ENCODE peak calls at places on chromosomes 12 and 14, in ten cellular contexts. W, P, D, E, Z, U, V, C, L and I are unnamed samples.

GRCh38 chr12:94134226-94134795 is 14.1 kb upstream of the PLXNC1 start:
- DNase-seq in W (peak), P (peak), D (no peak), E (no peak), Z (peak), U (peak), V (peak), C (no peak), L (no peak), I (peak)

GRCh38 chr12:100545092-100545491 is 28.4 kb upstream of the GAS2L3 start:
- DNase-seq in W (no peak), P (no peak), D (no peak), E (no peak), Z (no peak), U (no peak), V (no peak), C (no peak), L (no peak), I (no peak)

GRCh38 chr14:93033039-93033982 is 82.4 kb downstream of the ITPK1 start:
- DNase-seq in W (no peak), P (no peak), D (no peak), E (no peak), Z (no peak), U (no peak), V (no peak), C (no peak), L (no peak), I (no peak)

GRCh38 chr12:46547421-46548340 is 175.1 kb upstream of the SLC38A2 start:
- DNase-seq in W (no peak), P (no peak), D (no peak), E (no peak), Z (no peak), U (peak), V (no peak), C (no peak), L (no peak), I (no peak)

GRCh38 chr12:95574799-95575452 is 23.6 kb upstream of the USP44 start:
- DNase-seq in W (peak), P (peak), D (no peak), E (no peak), Z (no peak), U (peak), V (peak), C (no peak), L (no peak), I (peak)

GRCh38 chr14:59631237-59631636 is 54.6 kb upstream of the CCDC175 start:
- DNase-seq in W (peak), P (peak), D (no peak), E (no peak), Z (no peak), U (no peak), V (no peak), C (no peak), L (no peak), I (peak)

GRCh38 chr14:44778562-44778961 is 183.2 kb downstream of the KLHL28 start:
- DNase-seq in W (peak), P (peak), D (no peak), E (no peak), Z (no peak), U (peak), V (no peak), C (no peak), L (no peak), I (peak)

GRCh38 chr14:32564591-32564990 is 235.5 kb downstream of the AKAP6 start:
- DNase-seq in W (peak), P (peak), D (no peak), E (no peak), Z (no peak), U (peak), V (no peak), C (no peak), L (no peak), I (peak)

GRCh38 chr14:105486974-105487448 is 325 bp downstream of the CRIP1 start:
- DNase-seq in W (no peak), P (no peak), D (peak), E (no peak), Z (peak), U (no peak), V (no peak), C (peak), L (peak), I (no peak)

GRCh38 chr14:35289623-35290022 is 2.6 kb upstream of the PSMA6 start:
- DNase-seq in W (no peak), P (no peak), D (no peak), E (no peak), Z (no peak), U (no peak), V (no peak), C (no peak), L (no peak), I (no peak)

GRCh38 chr14:36582011-36582873 is at the start of gene NKX2-8:
- DNase-seq in W (no peak), P (no peak), D (no peak), E (no peak), Z (no peak), U (no peak), V (no peak), C (no peak), L (no peak), I (no peak)

GRCh38 chr14:94498215-94498614 is 11.1 kb downstream of the SERPINA12 start:
- DNase-seq in W (no peak), P (no peak), D (no peak), E (no peak), Z (no peak), U (no peak), V (no peak), C (no peak), L (peak), I (no peak)

GRCh38 chr14:88841741-88842140 is 17.3 kb downstream of the TTC8 start:
- DNase-seq in W (no peak), P (no peak), D (no peak), E (no peak), Z (no peak), U (no peak), V (no peak), C (no peak), L (no peak), I (no peak)

GRCh38 chr14:65462411-65462810 is 49.9 kb downstream of the FUT8 start:
- DNase-seq in W (no peak), P (peak), D (no peak), E (no peak), Z (no peak), U (peak), V (peak), C (no peak), L (no peak), I (peak)

GRCh38 chr12:113912761-113913295 is 53.3 kb downstream of the RBM19 start:
- DNase-seq in W (peak), P (peak), D (peak), E (peak), Z (peak), U (peak), V (peak), C (no peak), L (no peak), I (peak)

GRCh38 chr14:20820063-20820904 is 17.6 kb upstream of the RNASE1 start:
- DNase-seq in W (no peak), P (no peak), D (peak), E (no peak), Z (no peak), U (no peak), V (no peak), C (no peak), L (no peak), I (no peak)

GRCh38 chr12:6336859-6337744 is 4.8 kb downstream of the TNFRSF1A start:
- DNase-seq in W (no peak), P (no peak), D (peak), E (no peak), Z (peak), U (peak), V (no peak), C (no peak), L (no peak), I (peak)

GRCh38 chr14:101495827-101496778 is 65.2 kb upstream of the DIO3 start:
- DNase-seq in W (no peak), P (no peak), D (peak), E (peak), Z (peak), U (no peak), V (no peak), C (peak), L (peak), I (no peak)

GRCh38 chr12:119178544-119179334 is at the start of gene HSPB8:
- DNase-seq in W (peak), P (peak), D (peak), E (peak), Z (peak), U (peak), V (peak), C (peak), L (peak), I (peak)

GRCh38 chr12:93785262-93786010 is 108.3 kb downstream of the CRADD start:
- DNase-seq in W (peak), P (peak), D (peak), E (no peak), Z (peak), U (peak), V (peak), C (peak), L (no peak), I (peak)

GRCh38 chr12:105427883-105428282 is 97.4 kb downstream of the C12orf75 start:
- DNase-seq in W (no peak), P (no peak), D (no peak), E (no peak), Z (no peak), U (peak), V (no peak), C (no peak), L (no peak), I (peak)

GRCh38 chr12:88393017-88393767 is 187.1 kb downstream of the KITLG start:
- DNase-seq in W (peak), P (no peak), D (no peak), E (no peak), Z (no peak), U (peak), V (no peak), C (no peak), L (no peak), I (peak)

GRCh38 chr12:15627995-15628945 is 160.9 kb downstream of the EPS8 start:
- DNase-seq in W (peak), P (peak), D (no peak), E (no peak), Z (no peak), U (peak), V (peak), C (no peak), L (no peak), I (peak)

GRCh38 chr14:103699901-103700752 is 15.1 kb downstream of the XRCC3 start:
- DNase-seq in W (no peak), P (no peak), D (no peak), E (peak), Z (no peak), U (no peak), V (no peak), C (peak), L (no peak), I (no peak)

GRCh38 chr12:7130791-7131501 is 775 bp downstream of the CLSTN3 start:
- DNase-seq in W (peak), P (peak), D (peak), E (peak), Z (peak), U (peak), V (no peak), C (no peak), L (no peak), I (peak)

GRCh38 chr14:75711134-75711795 is 50.2 kb downstream of the TTLL5 start:
- DNase-seq in W (peak), P (peak), D (no peak), E (peak), Z (peak), U (peak), V (peak), C (no peak), L (no peak), I (peak)

GRCh38 chr14:51253880-51254279 is 13.8 kb downstream of the TMX1 start:
- DNase-seq in W (no peak), P (no peak), D (no peak), E (no peak), Z (no peak), U (no peak), V (no peak), C (no peak), L (no peak), I (no peak)

GRCh38 chr12:42143401-42144173 is 1.1 kb downstream of the GXYLT1 start:
- DNase-seq in W (peak), P (peak), D (no peak), E (no peak), Z (no peak), U (peak), V (no peak), C (no peak), L (no peak), I (peak)

GRCh38 chr12:47604474-47604873 is 101.4 kb downstream of the RPAP3 start:
- DNase-seq in W (peak), P (no peak), D (no peak), E (no peak), Z (no peak), U (peak), V (no peak), C (no peak), L (no peak), I (peak)

GRCh38 chr12:47601071-47601470 is 104.8 kb downstream of the RPAP3 start:
- DNase-seq in W (no peak), P (no peak), D (no peak), E (no peak), Z (no peak), U (no peak), V (no peak), C (no peak), L (no peak), I (no peak)

GRCh38 chr12:47602330-47602729 is 103.5 kb downstream of the RPAP3 start:
- DNase-seq in W (peak), P (no peak), D (no peak), E (no peak), Z (no peak), U (peak), V (no peak), C (no peak), L (no peak), I (peak)

GRCh38 chr12:47602949-47603558 is 102.8 kb downstream of the RPAP3 start:
- DNase-seq in W (no peak), P (no peak), D (no peak), E (no peak), Z (no peak), U (no peak), V (no peak), C (no peak), L (no peak), I (no peak)
- TF ChIP-seq CTCF in W (no peak), P (no peak), D (no peak), E (no peak), Z (no peak), U (no peak), V (no peak), C (no peak), L (no peak), I (no peak)

DNA sequence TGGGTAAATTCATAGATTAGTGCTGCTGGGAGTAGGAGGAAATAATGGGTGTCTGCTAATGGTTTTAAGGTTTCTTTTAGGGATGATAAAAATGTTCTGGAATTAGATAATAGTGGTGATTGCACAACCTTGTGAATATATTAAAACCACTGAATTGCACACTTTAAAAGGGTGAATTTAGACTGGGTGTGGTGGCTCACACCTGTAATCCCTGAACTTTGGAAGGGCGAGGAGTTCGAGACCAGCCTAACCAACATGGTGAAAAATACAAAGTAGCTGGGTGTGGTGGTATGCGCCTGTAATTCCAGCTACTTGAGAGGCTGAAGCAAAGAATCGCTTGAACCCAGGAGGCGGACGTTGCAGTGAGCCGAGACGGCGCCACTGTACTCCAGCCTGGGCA is 1.3 kb downstream of the RAD52 start:
- DNase-seq in W (no peak), P (no peak), D (peak), E (no peak), Z (no peak), U (no peak), V (no peak), C (no peak), L (no peak), I (no peak)
- H3K4me3 ChIP-seq in W (peak), P (peak), D (peak), E (peak), Z (peak), U (peak), V (peak), C (peak), L (no peak), I (peak)

DNA sequence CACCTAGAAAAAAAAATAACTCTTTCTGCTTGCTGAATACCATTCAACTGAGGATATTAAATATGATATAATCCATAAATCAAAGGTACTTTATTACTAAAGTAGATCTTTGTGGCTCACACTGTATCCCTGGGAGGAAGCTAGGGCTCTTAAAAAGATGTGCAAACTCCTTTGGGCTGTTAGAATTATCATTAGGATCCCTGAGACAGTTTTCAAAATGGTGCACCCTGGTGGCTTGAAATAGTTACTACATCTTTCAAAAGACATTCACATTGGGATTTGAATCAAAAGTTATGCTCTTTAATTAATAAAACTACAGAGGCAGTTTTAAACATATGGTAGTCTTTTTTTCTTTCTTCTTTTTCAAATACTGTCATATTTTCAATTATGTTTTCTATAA is 228.5 kb upstream of the G2E3 start:
- DNase-seq in W (peak), P (no peak), D (no peak), E (no peak), Z (no peak), U (peak), V (no peak), C (no peak), L (no peak), I (peak)
- TF ChIP-seq CTCF in W (peak), P (peak), D (no peak), E (peak), Z (no peak), U (peak), V (peak), C (no peak), L (no peak), I (peak)

DNA sequence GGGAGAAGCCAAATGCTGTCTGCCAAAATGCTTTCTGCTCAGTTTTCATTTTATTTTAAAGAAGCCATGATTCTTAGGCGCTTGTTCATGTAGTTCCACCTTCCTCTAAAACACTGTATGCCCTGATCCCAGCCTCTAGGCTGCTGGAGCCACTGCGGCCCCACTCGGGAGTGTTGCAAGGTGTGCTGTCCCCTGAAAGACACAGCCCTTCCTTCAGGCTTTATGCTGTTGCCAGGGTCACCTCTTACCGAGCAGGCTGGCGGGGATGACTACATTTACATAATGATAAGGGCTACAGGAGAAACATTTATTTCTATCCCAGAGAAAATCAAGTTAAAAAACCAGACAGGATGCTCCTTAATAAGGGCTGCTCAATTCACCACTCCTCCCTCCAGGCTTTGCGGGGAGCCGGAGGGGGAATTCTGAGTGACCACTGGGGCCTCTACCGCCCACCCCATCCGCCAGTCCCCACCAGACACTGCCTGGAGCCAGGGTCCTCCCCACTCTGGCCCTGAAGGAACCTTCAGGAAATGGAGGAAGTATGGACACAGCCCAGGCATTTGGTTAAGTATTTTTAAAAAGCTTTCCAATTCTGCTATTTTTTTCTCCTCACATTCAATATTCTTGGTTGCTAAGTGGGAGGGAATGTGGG is 200.7 kb downstream of the TTC7B start:
- DNase-seq in W (no peak), P (no peak), D (no peak), E (no peak), Z (no peak), U (no peak), V (no peak), C (no peak), L (no peak), I (no peak)
- H3K4me3 ChIP-seq in W (no peak), P (no peak), D (no peak), E (no peak), Z (no peak), U (no peak), V (no peak), C (peak), L (no peak), I (no peak)

DNA sequence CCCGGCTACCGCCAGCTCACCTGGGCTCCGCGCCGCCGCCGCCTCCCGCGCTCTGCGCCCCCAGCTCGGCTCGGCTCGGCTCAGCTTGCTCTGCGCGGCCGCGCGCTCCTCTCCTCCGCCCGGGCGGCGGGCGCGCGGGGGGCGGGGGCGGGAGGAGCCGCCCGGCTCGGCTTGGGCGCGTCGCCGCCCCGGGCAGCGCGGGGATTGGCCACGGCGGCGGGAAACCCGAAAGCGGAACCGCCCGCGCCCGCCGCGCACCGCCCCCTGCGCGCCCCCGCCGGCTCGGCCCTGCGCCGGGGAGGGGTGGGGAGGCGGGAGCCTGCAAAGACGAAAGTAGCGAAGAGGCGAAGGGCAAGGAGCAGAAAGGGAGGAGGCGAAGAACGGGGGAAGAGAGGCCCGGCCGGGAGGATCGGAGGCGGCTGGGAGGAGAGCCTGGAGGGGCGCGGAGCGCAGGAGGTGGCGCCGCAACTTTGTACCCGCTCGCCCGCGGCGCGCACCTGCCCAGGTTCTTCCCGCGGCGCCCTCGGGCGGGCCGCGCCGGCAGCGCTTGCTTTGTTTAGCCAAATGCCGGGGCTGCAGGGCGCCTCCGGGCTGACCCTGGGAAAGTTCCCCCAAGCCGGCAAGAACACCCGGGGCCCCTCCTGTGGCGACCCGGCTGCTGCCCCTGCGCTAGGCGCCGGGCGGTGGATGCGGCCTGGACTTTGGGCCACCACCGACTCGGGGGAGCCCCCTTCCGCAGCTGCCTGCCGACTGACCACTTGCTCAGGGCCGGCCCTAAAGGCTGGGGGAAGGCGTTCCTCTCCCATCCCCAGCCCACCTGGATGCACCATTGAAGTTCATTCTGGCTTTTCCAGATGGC is at the start of gene CAMKK2:
- DNase-seq in W (peak), P (peak), D (peak), E (peak), Z (peak), U (peak), V (peak), C (peak), L (peak), I (peak)
- TF ChIP-seq CTCF in W (peak), P (no peak), D (peak), E (peak), Z (peak), U (no peak), V (peak), C (no peak), L (no peak), I (no peak)

GRCh38 chr12:110857528-110857927 is 10.7 kb downstream of the CCDC63 start:
- DNase-seq in W (no peak), P (no peak), D (no peak), E (no peak), Z (no peak), U (no peak), V (no peak), C (no peak), L (no peak), I (no peak)
- H3K4me3 ChIP-seq in W (no peak), P (no peak), D (no peak), E (no peak), Z (no peak), U (no peak), V (no peak), C (no peak), L (no peak), I (no peak)

GRCh38 chr12:51443573-51443972 is 18.9 kb downstream of the SLC4A8 start:
- DNase-seq in W (no peak), P (no peak), D (no peak), E (no peak), Z (no peak), U (no peak), V (no peak), C (no peak), L (no peak), I (no peak)

GRCh38 chr12:51439330-51439729 is 14.7 kb downstream of the SLC4A8 start:
- DNase-seq in W (no peak), P (no peak), D (no peak), E (no peak), Z (no peak), U (no peak), V (no peak), C (no peak), L (no peak), I (no peak)

GRCh38 chr12:51437471-51437870 is 12.8 kb downstream of the SLC4A8 start:
- DNase-seq in W (no peak), P (no peak), D (no peak), E (no peak), Z (no peak), U (no peak), V (no peak), C (no peak), L (no peak), I (no peak)

GRCh38 chr12:51442324-51442723 is 17.7 kb downstream of the SLC4A8 start:
- DNase-seq in W (peak), P (peak), D (no peak), E (no peak), Z (no peak), U (peak), V (no peak), C (no peak), L (no peak), I (peak)

GRCh38 chr12:51441583-51441982 is 17.0 kb downstream of the SLC4A8 start:
- DNase-seq in W (peak), P (peak), D (no peak), E (no peak), Z (no peak), U (peak), V (peak), C (no peak), L (no peak), I (peak)
- TF ChIP-seq CTCF in W (no peak), P (no peak), D (no peak), E (no peak), Z (no peak), U (no peak), V (no peak), C (no peak), L (no peak), I (no peak)